ENCODE peak calls at places on chromosomes 4 and X, in six cellular contexts. A is lung, R is heart left ventricle, Y is lower lobe of right lung, T is upper lobe of left lung, M is Peyer's patch. L is an unnamed sample.

GRCh38 chr4:61373901-61374611 is 173.9 kb downstream of the ADGRL3 start:
- DNase-seq in A (no peak), Y (no peak), R (no peak), M (no peak), T (no peak), L (no peak)

GRCh38 chr4:60992037-60992436 is 208.1 kb upstream of the ADGRL3 start:
- DNase-seq in T (no peak), Y (no peak), A (no peak), M (no peak), R (no peak), L (no peak)

GRCh38 chrX:109872021-109872730 is 130.7 kb upstream of the TMEM164 start:
- DNase-seq in A (no peak), T (no peak), R (no peak), Y (no peak), M (no peak), L (no peak)

GRCh38 chrX:17564689-17565409 is 172.4 kb upstream of the SCML1 start:
- DNase-seq in A (no peak), T (peak; percentile 24), M (no peak), R (no peak), Y (peak; percentile 46), L (no peak)

GRCh38 chr4:211033-211511 is 86.8 kb downstream of the ZNF718 start:
- DNase-seq in T (no peak), A (no peak), R (no peak), Y (no peak), M (no peak), L (no peak)

GRCh38 chr4:38102942-38103604 is 142.9 kb downstream of the PTTG2 start:
- DNase-seq in T (no peak), A (no peak), M (no peak), R (no peak), Y (no peak), L (no peak)

GRCh38 chr4:37762294-37763163 is 64.0 kb upstream of the PGM2 start:
- DNase-seq in Y (no peak), M (no peak), T (peak; percentile 48), R (no peak), A (peak; percentile 51), L (no peak)

GRCh38 chrX:154758696-154759095 is 4.0 kb upstream of the DKC1 start:
- DNase-seq in A (no peak), Y (no peak), R (no peak), M (no peak), T (peak; percentile 54), L (no peak)

GRCh38 chr4:103011378-103012025 is 8.0 kb downstream of the SLC9B1 start:
- DNase-seq in R (no peak), T (peak; percentile 64), Y (peak; percentile 55), A (peak; percentile 56), M (no peak), L (no peak)

GRCh38 chr4:158018090-158018808 is 154.6 kb downstream of the GASK1B start:
- DNase-seq in Y (no peak), T (no peak), A (no peak), M (no peak), R (no peak), L (no peak)

GRCh38 chrX:84197550-84197949 is 9.6 kb upstream of the RPS6KA6 start:
- DNase-seq in R (no peak), M (no peak), A (no peak), T (no peak), Y (no peak), L (no peak)

GRCh38 chrX:54029543-54030143 is 14.6 kb downstream of the PHF8 start:
- DNase-seq in R (no peak), T (peak; percentile 48), M (no peak), A (peak; percentile 31), Y (peak; percentile 56), L (no peak)

GRCh38 chr4:37561196-37561802 is 124.9 kb downstream of the RELL1 start:
- DNase-seq in R (no peak), T (no peak), Y (no peak), M (no peak), A (no peak), L (no peak)

GRCh38 chr4:182492456-182492855 is 249.3 kb downstream of the TENM3 start:
- DNase-seq in A (no peak), R (no peak), M (no peak), T (no peak), Y (no peak), L (no peak)

GRCh38 chrX:105981772-105982485 is 56.6 kb downstream of the SERPINA7 start:
- DNase-seq in A (no peak), M (no peak), T (no peak), R (no peak), Y (no peak), L (no peak)

GRCh38 chr4:70903282-70903603 is 1.1 kb downstream of the MOB1B start:
- DNase-seq in A (no peak), R (no peak), M (no peak), T (no peak), Y (no peak), L (no peak)

GRCh38 chrX:149877636-149878035 is 3.3 kb upstream of the MAGEA8 start:
- DNase-seq in T (no peak), A (no peak), Y (no peak), M (no peak), R (no peak), L (no peak)

GRCh38 chrX:48558270-48558669 is 16.0 kb upstream of the RBM3 start:
- DNase-seq in A (no peak), Y (no peak), T (no peak), M (no peak), R (no peak), L (no peak)

GRCh38 chr4:87382116-87382515 is 8.9 kb downstream of the HSD17B11 start:
- DNase-seq in T (no peak), M (no peak), R (no peak), A (no peak), Y (no peak), L (no peak)

GRCh38 chrX:103404225-103405008 is 28.1 kb downstream of the BEX3 start:
- DNase-seq in M (peak; percentile 50), Y (peak; percentile 71), T (peak; percentile 75), R (peak; percentile 55), A (peak; percentile 70), L (peak; percentile 91)

GRCh38 chrX:56726609-56727008 is 2.4 kb upstream of the NBDY start:
- DNase-seq in R (no peak), A (no peak), Y (no peak), T (no peak), M (no peak), L (peak; percentile 27)

GRCh38 chrX:154727418-154728323 is 23.2 kb downstream of the GAB3 start:
- DNase-seq in T (peak; percentile 64), A (peak; percentile 54), M (no peak), Y (peak; percentile 51), R (no peak), L (no peak)

GRCh38 chrX:106404512-106404911 is 207.3 kb upstream of the RADX start:
- DNase-seq in R (no peak), Y (no peak), M (no peak), A (no peak), T (no peak), L (no peak)

GRCh38 chr4:185554243-185555126 is 19.2 kb upstream of the PDLIM3 start:
- DNase-seq in M (no peak), R (no peak), T (no peak), Y (no peak), A (no peak), L (no peak)

GRCh38 chrX:2516612-2517011 is 15.8 kb upstream of the DHRSX start:
- DNase-seq in Y (no peak), T (no peak), M (peak; percentile 51), R (no peak), A (no peak), L (no peak)

GRCh38 chrX:2512501-2512900 is 11.7 kb upstream of the DHRSX start:
- DNase-seq in Y (no peak), T (no peak), M (no peak), R (no peak), A (no peak), L (no peak)

GRCh38 chrX:2508648-2509335 is 8.0 kb upstream of the DHRSX start:
- DNase-seq in T (no peak), M (no peak), A (no peak), Y (no peak), R (no peak), L (no peak)

GRCh38 chrX:2511326-2511725 is 10.6 kb upstream of the DHRSX start:
- DNase-seq in T (no peak), A (no peak), Y (no peak), M (no peak), R (no peak), L (no peak)

DNA sequence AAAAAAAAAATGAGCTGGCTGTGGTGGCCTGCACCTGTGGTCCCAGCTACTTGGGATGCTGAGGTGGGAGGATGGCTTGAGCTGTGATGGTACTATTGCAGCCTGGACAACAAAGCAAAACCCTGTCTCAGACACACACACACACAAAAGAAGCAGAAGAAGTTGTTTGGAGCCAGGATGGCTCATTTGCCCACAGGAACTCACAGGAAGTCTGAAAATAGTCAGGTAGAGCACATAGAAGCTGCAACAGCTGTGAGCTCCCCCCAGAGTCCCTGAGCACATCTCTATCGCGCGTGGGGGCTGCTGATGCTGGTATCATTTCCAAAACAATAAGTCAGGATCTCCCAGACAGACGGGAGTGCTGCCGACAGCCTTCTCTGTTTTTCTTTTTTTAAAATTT is 13.4 kb upstream of the DHRSX start:
- DNase-seq in T (no peak), R (no peak), A (no peak), M (no peak), Y (no peak), L (no peak)
- H3K4me1 ChIP-seq in T (no peaks in the 10 kb centered on the region), R (no peaks in the 10 kb centered on the region), A (no peaks in the 10 kb centered on the region), M (no peaks in the 10 kb centered on the region), Y (no peaks in the 10 kb centered on the region), L (no peaks in the 10 kb centered on the region)

DNA sequence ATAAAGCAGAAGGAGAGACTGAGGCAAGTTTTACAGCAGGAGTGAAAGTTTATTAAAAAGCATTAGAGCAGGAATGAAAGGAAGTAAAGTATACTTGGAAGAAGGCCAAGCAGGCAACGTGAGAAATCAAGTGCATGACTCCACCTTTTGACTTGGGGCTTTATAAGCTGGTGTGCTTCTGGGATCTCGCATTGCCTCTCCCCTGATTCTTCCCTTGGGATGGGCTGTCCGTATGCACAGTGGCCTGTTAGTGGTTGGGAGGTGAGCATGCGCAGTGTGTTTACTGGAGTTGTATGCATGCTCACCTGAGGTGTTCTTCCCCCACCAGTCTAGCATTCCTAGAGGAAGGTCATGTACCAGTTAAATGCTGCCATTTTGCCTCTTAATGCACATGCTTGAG is 29.1 kb upstream of the C1QTNF7 start:
- DNase-seq in M (no peak), Y (no peak), T (no peak), A (no peak), R (no peak), L (no peak)
- H3K4me1 ChIP-seq in M (peaks cover 13% of the 10 kb centered on the region), Y (peaks cover 27% of the 10 kb centered on the region), T (peaks cover 27% of the 10 kb centered on the region), A (peaks cover 8% of the 10 kb centered on the region), R (peaks cover 41% of the 10 kb centered on the region), L (peaks cover 2% of the 10 kb centered on the region)

GRCh38 chr4:124867551-124867950 is 155.0 kb upstream of the ANKRD50 start:
- DNase-seq in M (no peak), A (no peak), T (no peak), Y (no peak), R (no peak), L (no peak)
- H3K4me1 ChIP-seq in M (no peaks in the 10 kb centered on the region), A (no peaks in the 10 kb centered on the region), T (no peaks in the 10 kb centered on the region), Y (no peaks in the 10 kb centered on the region), R (no peaks in the 10 kb centered on the region), L (no peaks in the 10 kb centered on the region)

DNA sequence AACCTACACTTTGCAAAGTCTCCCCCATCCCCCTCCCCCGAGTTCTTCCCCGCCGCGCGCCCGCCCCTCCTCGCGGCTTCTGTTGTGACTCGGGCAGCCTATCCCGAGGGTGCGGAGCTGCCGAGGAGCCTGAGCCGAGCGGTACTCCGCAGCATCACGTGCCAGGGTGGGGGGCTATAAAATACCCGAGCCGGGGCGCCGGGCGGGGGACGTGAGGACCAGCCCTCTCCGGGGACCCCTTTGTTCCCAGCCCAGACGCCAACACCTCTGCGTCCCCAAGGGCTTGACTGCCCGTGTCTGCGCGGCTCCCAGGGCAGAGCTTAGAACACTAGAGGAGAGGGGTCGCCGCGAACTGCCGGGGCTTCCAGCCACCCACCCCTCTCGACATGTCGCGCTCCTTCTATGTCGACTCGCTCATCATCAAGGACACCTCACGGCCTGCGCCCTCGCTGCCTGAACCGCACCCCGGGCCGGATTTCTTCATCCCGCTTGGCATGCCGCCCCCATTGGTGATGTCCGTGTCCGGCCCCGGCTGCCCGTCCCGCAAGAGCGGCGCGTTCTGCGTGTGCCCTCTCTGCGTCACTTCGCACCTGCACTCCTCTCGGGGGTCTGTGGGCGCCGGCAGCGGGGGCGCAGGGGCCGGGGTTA is at the start of gene GSX2:
- DNase-seq in M (no peak), R (no peak), T (no peak), A (no peak), Y (no peak), L (no peak)
- H3K4me1 ChIP-seq in M (peaks cover 21% of the 10 kb centered on the region), R (peaks cover 30% of the 10 kb centered on the region), T (peaks cover 24% of the 10 kb centered on the region), A (no peaks in the 10 kb centered on the region), Y (peaks cover 39% of the 10 kb centered on the region), L (peaks cover 1% of the 10 kb centered on the region)